ENCODE peak calls at places on chromosomes 7 and 10, in four cellular contexts. S, W, B and E are unnamed samples.
A peak's percentile ranks its signal among the peaks of the same experiment; 100 is the strongest.

GRCh38 chr7:2403718-2404648 is 572 bp downstream of the CHST12 start:
- DNase-seq in B (peak; percentile 25), S (peak; percentile 62), W (no peak), E (no peak)

GRCh38 chr7:91846436-91846835 is 34.1 kb downstream of the MTERF1 start:
- DNase-seq in B (peak; percentile 37), S (no peak), W (no peak), E (no peak)

GRCh38 chr7:44461387-44461786 is 29.1 kb downstream of the NUDCD3 start:
- DNase-seq in S (no peak), W (no peak), B (peak; percentile 92), E (no peak)

GRCh38 chr7:140085447-140085846 is 22.7 kb upstream of the PARP12 start:
- DNase-seq in W (no peak), B (no peak), S (no peak), E (no peak)

GRCh38 chr7:132590162-132590561 is 13.9 kb upstream of the PLXNA4 start:
- DNase-seq in B (no peak), W (no peak), S (no peak), E (no peak)

GRCh38 chr10:14560274-14560673 is 214.4 kb downstream of the FAM107B start:
- DNase-seq in B (peak; percentile 93), S (peak; percentile 61), W (no peak), E (no peak)

GRCh38 chr7:122412886-122413285 is 108.3 kb upstream of the FEZF1 start:
- DNase-seq in W (no peak), B (peak; percentile 80), S (no peak), E (no peak)

GRCh38 chr7:100167912-100168323 is 499 bp downstream of the GAL3ST4 start:
- DNase-seq in B (peak; percentile 24), W (no peak), S (no peak), E (no peak)

GRCh38 chr10:103630156-103630555 is 136.7 kb downstream of the NEURL1 start:
- DNase-seq in B (no peak), W (no peak), S (no peak), E (no peak)

GRCh38 chr7:105853931-105854419 is 22.4 kb downstream of the ATXN7L1 start:
- DNase-seq in S (no peak), B (no peak), W (no peak), E (no peak)

GRCh38 chr10:17406036-17406834 is 48.2 kb downstream of the ST8SIA6 start:
- DNase-seq in W (no peak), B (no peak), S (no peak), E (no peak)

GRCh38 chr7:45697576-45698136 is 123.5 kb downstream of the ADCY1 start:
- DNase-seq in B (peak; percentile 45), W (no peak), S (no peak), E (no peak)

GRCh38 chr7:1494447-1494846 is 9.7 kb downstream of the INTS1 start:
- DNase-seq in W (no peak), B (no peak), S (no peak), E (no peak)

GRCh38 chr7:134865001-134865845 is 85.8 kb downstream of the CALD1 start:
- DNase-seq in S (no peak), W (no peak), B (peak; percentile 60), E (no peak)

GRCh38 chr7:43938892-43939482 is 12.8 kb downstream of the UBE2D4 start:
- DNase-seq in W (no peak), B (no peak), S (no peak), E (no peak)

GRCh38 chr7:73487486-73487885 is 34.6 kb downstream of the BAZ1B start:
- DNase-seq in B (peak; percentile 21), S (no peak), W (no peak), E (no peak)

GRCh38 chr7:44962483-44963251 is 16.1 kb downstream of the MYO1G start:
- DNase-seq in W (no peak), S (no peak), B (peak; percentile 7), E (no peak)

GRCh38 chr7:91630581-91631370 is 249.7 kb downstream of the MTERF1 start:
- DNase-seq in B (no peak), W (no peak), S (no peak), E (no peak)

GRCh38 chr7:140650367-140650766 is 9.8 kb upstream of the DENND2A start:
- DNase-seq in S (no peak), W (no peak), B (no peak), E (no peak)

GRCh38 chr10:118139321-118139720 is 92.6 kb upstream of the RAB11FIP2 start:
- DNase-seq in S (no peak), W (no peak), B (peak; percentile 0), E (no peak)

GRCh38 chr7:25171071-25171470 is 46.0 kb upstream of the CYCS start:
- DNase-seq in W (no peak), S (no peak), B (no peak), E (no peak)

GRCh38 chr10:42992156-42992956 is 84.5 kb upstream of the RET start:
- DNase-seq in W (no peak), B (no peak), S (no peak), E (no peak)

GRCh38 chr7:143216151-143216550 is 5.7 kb upstream of the TAS2R40 start:
- DNase-seq in W (no peak), B (peak; percentile 68), S (no peak), E (no peak)

GRCh38 chr7:23018747-23019146 is 4.8 kb upstream of the HYCC1 start:
- DNase-seq in B (peak; percentile 84), W (peak; percentile 41), S (no peak), E (no peak)

GRCh38 chr10:63675171-63675570 is 154.0 kb downstream of the REEP3 start:
- DNase-seq in S (no peak), W (no peak), B (no peak), E (no peak)

GRCh38 chr7:90312745-90313144 is 8.4 kb downstream of the FAM237B start:
- DNase-seq in W (no peak), S (peak; percentile 51), B (peak; percentile 36), E (no peak)